ENCODE peak calls at places on chromosomes 4 and X, in four cellular contexts. J, C, F and K are unnamed samples. For H3K4me1, the result is how much of the 10 kb centered on the place peaks cover.

GRCh38 chrX:40152173-40152705 is 54.5 kb upstream of the BCOR start:
- DNase-seq in J (peak), C (no peak), F (peak), K (peak)

GRCh38 chr4:24924309-24924781 is 11.5 kb upstream of the CCDC149 start:
- DNase-seq in J (no peak), C (peak), F (no peak), K (no peak)

GRCh38 chr4:156889616-156890594 is 81.7 kb downstream of the PDGFC start:
- DNase-seq in J (peak), C (peak), F (peak), K (no peak)

GRCh38 chr4:102438396-102438795 is 62.8 kb upstream of the NFKB1 start:
- DNase-seq in J (no peak), C (no peak), F (no peak), K (no peak)

GRCh38 chr4:88526221-88526815 is 2.7 kb upstream of the PYURF start:
- DNase-seq in J (no peak), C (peak), F (no peak), K (no peak)

GRCh38 chrX:151789179-151789800 is 54.7 kb downstream of the CNGA2 start:
- DNase-seq in J (peak), C (peak), F (peak), K (no peak)

GRCh38 chrX:110180928-110181310 is 137.0 kb downstream of the AMMECR1 start:
- DNase-seq in J (no peak), C (peak), F (no peak), K (no peak)

GRCh38 chr4:174538876-174539250 is 16.6 kb upstream of the HPGD start:
- DNase-seq in J (no peak), C (no peak), F (no peak), K (no peak)

GRCh38 chrX:125005863-125006262 is 313.8 kb upstream of the TEX13C start:
- DNase-seq in J (no peak), C (no peak), F (no peak), K (no peak)

GRCh38 chr4:77264826-77265225 is 107.8 kb downstream of the CCNG2 start:
- DNase-seq in J (no peak), C (no peak), F (no peak), K (no peak)

GRCh38 chr4:109738104-109738872 is 8.4 kb upstream of the PLA2G12A start:
- DNase-seq in J (no peak), C (no peak), F (no peak), K (no peak)

GRCh38 chrX:46203115-46203514 is 342.1 kb downstream of the ZNF674 start:
- DNase-seq in J (no peak), C (no peak), F (no peak), K (no peak)

GRCh38 chrX:15849555-15849954 is 5.1 kb downstream of the AP1S2 start:
- DNase-seq in J (no peak), C (peak), F (no peak), K (no peak)

GRCh38 chr4:100023800-100024199 is 73.7 kb upstream of the H2AZ1 start:
- DNase-seq in J (no peak), C (no peak), F (no peak), K (no peak)

GRCh38 chr4:16126714-16127113 is 42.9 kb upstream of the PROM1 start:
- DNase-seq in J (no peak), C (no peak), F (no peak), K (no peak)

GRCh38 chr4:38154251-38154650 is 194.1 kb downstream of the PTTG2 start:
- DNase-seq in J (peak), C (no peak), F (no peak), K (no peak)

GRCh38 chr4:3484057-3484973 is 21.2 kb downstream of the DOK7 start:
- DNase-seq in J (peak), C (no peak), F (peak), K (no peak)

GRCh38 chr4:7742807-7743158 is 196.9 kb downstream of the AFAP1 start:
- DNase-seq in J (no peak), C (no peak), F (no peak), K (no peak)

GRCh38 chrX:121308276-121308805 is 260.9 kb downstream of the GLUD2 start:
- DNase-seq in J (peak), C (no peak), F (no peak), K (no peak)

DNA sequence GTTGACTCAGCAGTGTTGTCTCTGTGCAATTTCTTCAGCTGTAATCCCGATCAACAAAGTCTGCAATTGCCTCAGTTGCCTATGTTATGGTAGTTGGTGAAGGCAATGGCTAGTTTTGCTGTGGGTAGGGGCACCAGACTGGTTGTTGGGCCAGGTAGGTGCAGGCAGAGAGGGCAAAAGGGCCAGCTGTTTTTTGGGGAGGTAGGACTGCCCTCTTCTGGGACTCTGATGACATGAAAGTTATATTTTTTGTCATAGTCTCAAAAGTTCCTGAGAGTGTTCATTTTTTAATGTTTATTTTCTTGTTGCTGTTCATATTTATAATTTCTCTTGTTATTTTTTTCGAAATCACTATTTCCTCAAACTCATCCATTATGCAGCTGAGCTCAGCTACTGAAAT is 25.1 kb downstream of the DCAF12L2 start:
- DNase-seq in J (no peak), C (no peak), F (no peak), K (no peak)
- H3K4me1 ChIP-seq in J (under half), C (under half), F (under half), K (under half)

DNA sequence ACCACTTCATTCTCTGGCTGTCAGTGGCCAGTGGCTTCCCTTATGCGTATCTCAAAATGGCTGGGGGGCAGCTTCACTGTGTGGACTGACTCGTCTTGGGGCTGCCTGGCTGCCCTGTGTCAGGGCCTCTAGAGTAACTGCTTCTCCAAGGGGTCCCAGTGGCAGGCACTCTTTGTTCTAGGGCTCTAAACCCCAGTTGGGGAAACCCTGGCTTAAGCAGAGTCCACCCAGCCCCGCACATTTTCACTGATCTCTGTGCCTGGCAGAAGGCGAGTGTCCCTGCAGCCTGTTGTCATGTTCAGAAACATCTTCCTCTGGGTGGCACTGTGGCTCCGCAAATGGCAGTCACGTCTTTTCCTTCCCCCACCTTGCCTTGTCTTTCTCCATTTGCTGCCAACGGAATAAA is 59.7 kb downstream of the NBDY start:
- DNase-seq in J (no peak), C (no peak), F (no peak), K (no peak)
- TF ChIP-seq CTCF in J (no peak), C (no peak), F (no peak), K (no peak)

GRCh38 chr4:36322921-36323354 is 41.5 kb downstream of the DTHD1 start:
- DNase-seq in J (no peak), C (no peak), F (no peak), K (no peak)
- H3K4me1 ChIP-seq in J (under half), C (under half), F (under half), K (under half)

GRCh38 chrX:57951666-57952319 is 41.5 kb upstream of the ZXDA start:
- DNase-seq in J (peak), C (no peak), F (no peak), K (no peak)

GRCh38 chrX:57952320-57952678 is 42.0 kb upstream of the ZXDA start:
- DNase-seq in J (no peak), C (no peak), F (no peak), K (no peak)
- TF ChIP-seq CTCF in J (no peak), C (no peak), F (no peak), K (no peak)